ENCODE peak calls at places on chromosomes 1 and 21, in four cellular contexts. H is K562, G is HL-60, P is GM12878. U is an unnamed sample.

GRCh38 chr1:112263464-112263863 is 132.6 kb upstream of the CTTNBP2NL start:
- DNase-seq in H (no peak), P (no peak), G (no peak), U (no peak)

GRCh38 chr1:235336903-235337302 is 8.5 kb downstream of the GGPS1 start:
- DNase-seq in P (no peak), H (no peak), G (no peak), U (no peak)

GRCh38 chr1:25619101-25619890 is 2.7 kb downstream of the MAN1C1 start:
- DNase-seq in G (no peak), H (peak), P (no peak), U (no peak)

GRCh38 chr1:48493970-48494769 is 22.2 kb upstream of the SPATA6 start:
- DNase-seq in G (no peak), H (no peak), P (no peak), U (no peak)

GRCh38 chr1:96971849-96972602 is 250.4 kb downstream of the PTBP2 start:
- DNase-seq in G (no peak), P (no peak), H (no peak), U (no peak)

GRCh38 chr1:25971044-25971881 is 26.6 kb downstream of the PAFAH2 start:
- DNase-seq in G (peak), H (no peak), P (no peak), U (peak)

GRCh38 chr1:67850611-67851075 is 17.4 kb upstream of the GNG12 start:
- DNase-seq in P (no peak), G (no peak), H (no peak), U (no peak)

GRCh38 chr1:240768979-240769378 is 157.0 kb upstream of the GREM2 start:
- DNase-seq in H (no peak), P (no peak), G (no peak), U (no peak)

GRCh38 chr1:119396982-119397381 is 18.0 kb upstream of the HSD3B2 start:
- DNase-seq in P (no peak), H (no peak), G (no peak), U (no peak)

GRCh38 chr21:29114765-29115164 is 15.7 kb upstream of the MAP3K7CL start:
- DNase-seq in G (no peak), H (no peak), P (no peak), U (no peak)
- TF ChIP-seq SPI1 in G (no peak), H (no peak), P (no peak), U (no peak)

DNA sequence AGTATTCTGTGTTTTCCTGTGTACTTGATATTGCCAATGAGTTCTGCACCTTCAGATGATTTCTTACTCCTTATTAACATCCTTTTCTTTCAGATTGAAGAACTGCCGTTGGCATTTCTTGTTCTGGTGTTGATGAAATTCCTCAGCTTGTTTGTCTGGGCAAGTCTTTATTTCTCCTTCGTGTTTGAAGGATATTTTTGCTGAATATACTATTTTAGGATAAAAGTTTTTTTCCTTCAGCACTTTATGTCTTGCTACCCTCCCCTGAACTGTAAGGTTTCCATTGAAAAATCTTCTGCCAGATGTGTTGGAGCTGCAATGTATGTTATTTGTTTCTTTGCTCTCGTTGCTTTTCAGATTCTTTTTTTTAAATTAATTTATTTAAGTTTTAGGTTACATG is 265.9 kb downstream of the HHAT start:
- DNase-seq in P (no peak), H (no peak), G (no peak), U (no peak)
- TF ChIP-seq SPI1 in P (no peak), H (no peak), G (no peak), U (no peak)

DNA sequence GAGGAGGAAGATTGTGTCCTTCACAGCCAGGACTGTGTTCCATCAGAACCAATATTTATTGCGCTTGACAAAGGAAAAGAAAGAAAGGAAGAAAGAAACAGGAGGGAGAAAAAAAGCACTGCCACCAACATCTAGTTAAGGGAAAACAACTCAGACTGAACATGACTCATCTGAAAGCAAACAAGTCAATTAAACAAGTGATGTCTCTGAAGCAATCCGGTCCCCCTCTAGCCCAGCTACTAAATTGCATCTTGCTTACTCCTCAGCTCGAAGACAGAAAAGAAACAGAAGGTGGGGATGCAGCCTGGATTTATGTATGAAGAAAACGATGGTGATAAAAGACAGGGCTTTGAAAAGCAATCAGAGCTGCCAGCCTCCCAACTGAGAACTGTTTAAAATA is 188.2 kb downstream of the OMA1 start:
- DNase-seq in G (no peak), P (no peak), H (no peak), U (no peak)
- TF ChIP-seq SPI1 in G (no peak), P (no peak), H (no peak), U (no peak)

GRCh38 chr21:35376406-35377135 is 327.5 kb upstream of the RUNX1 start:
- DNase-seq in P (no peak), G (no peak), H (no peak), U (no peak)

GRCh38 chr21:35377505-35378090 is 328.5 kb upstream of the RUNX1 start:
- DNase-seq in P (no peak), H (no peak), G (no peak), U (no peak)

GRCh38 chr21:35372201-35372600 is 323.1 kb upstream of the RUNX1 start:
- DNase-seq in P (no peak), H (no peak), G (no peak), U (no peak)

GRCh38 chr21:35373998-35374397 is 324.9 kb upstream of the RUNX1 start:
- DNase-seq in G (no peak), P (no peak), H (no peak), U (no peak)

GRCh38 chr21:35375115-35375514 is 326.0 kb upstream of the RUNX1 start:
- DNase-seq in H (no peak), G (no peak), P (no peak), U (no peak)
- TF ChIP-seq SPI1 in H (no peak), G (no peak), P (no peak), U (no peak)

GRCh38 chr21:38795475-38795874 is 10.3 kb upstream of the ETS2 start:
- DNase-seq in G (no peak), P (no peak), H (no peak), U (no peak)

GRCh38 chr21:38794978-38795377 is 10.8 kb upstream of the ETS2 start:
- DNase-seq in P (no peak), H (no peak), G (no peak), U (no peak)

GRCh38 chr21:38793060-38793459 is 12.7 kb upstream of the ETS2 start:
- DNase-seq in P (no peak), H (no peak), G (no peak), U (no peak)

GRCh38 chr21:38796426-38796825 is 9.3 kb upstream of the ETS2 start:
- DNase-seq in P (no peak), H (peak), G (no peak), U (no peak)

DNA sequence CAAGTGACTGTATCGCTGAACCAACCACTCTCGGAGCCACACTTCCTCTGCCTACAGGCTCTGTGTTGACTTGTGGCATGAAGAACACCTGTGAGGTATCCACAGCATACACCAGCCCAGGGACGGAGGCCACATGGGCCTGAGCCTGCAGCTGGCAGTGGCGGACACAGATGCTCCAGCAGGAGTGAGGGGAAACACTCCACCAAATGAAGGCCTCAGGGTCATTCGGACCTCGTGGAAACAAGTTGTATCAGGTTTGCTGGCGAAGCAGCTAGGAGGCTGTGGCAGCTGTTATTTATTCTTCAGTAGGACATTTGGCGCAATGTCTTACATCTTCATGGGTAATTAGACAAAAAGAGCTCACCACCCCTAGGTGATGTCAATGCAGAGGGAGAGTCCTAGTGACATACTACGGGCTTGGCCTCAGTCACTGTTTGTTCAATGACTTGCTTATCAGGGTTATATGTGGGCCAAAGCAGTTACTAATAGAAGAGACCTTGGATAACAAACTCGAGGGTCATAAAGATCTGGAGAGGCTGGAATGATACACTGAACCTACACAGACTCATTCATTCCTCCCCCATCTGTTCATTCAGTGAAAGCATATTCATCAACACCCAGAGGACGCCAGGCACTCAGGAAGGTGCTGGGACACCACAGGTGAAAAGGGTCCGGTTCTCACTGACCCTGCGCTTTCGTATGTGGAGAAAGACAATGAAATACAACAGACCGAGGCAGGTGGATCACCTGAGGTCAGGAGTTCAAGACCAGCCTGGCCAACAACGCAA is 11.6 kb upstream of the ETS2 start:
- DNase-seq in G (no peak), P (no peak), H (no peak), U (no peak)
- TF ChIP-seq SPI1 in G (no peak), P (no peak), H (no peak), U (no peak)

GRCh38 chr1:21314797-21315396 is 24.6 kb upstream of the ECE1 start:
- DNase-seq in G (no peak), P (no peak), H (no peak), U (no peak)
- TF ChIP-seq SPI1 in G (no peak), P (no peak), H (no peak), U (no peak)

GRCh38 chr1:46983825-46984586 is 39.5 kb upstream of the CYP4X1 start:
- DNase-seq in G (no peak), P (no peak), H (no peak), U (no peak)
- TF ChIP-seq SPI1 in G (no peak), P (no peak), H (no peak), U (no peak)

GRCh38 chr1:21815724-21816311 is 3.8 kb downstream of the LDLRAD2 start:
- DNase-seq in P (no peak), G (peak), H (no peak), U (no peak)
- TF ChIP-seq SPI1 in P (no peak), G (peak), H (no peak), U (no peak)

GRCh38 chr1:62722796-62723195 is 34.6 kb upstream of the DOCK7 start:
- DNase-seq in H (no peak), P (peak), G (no peak), U (peak)
- TF ChIP-seq SPI1 in H (no peak), P (peak), G (peak), U (peak)

GRCh38 chr1:9631613-9632012 is 19.9 kb upstream of the PIK3CD start:
- DNase-seq in P (no peak), H (no peak), G (no peak), U (no peak)

GRCh38 chr1:9629445-9630201 is 21.9 kb upstream of the PIK3CD start:
- DNase-seq in G (peak), P (peak), H (no peak), U (no peak)

GRCh38 chr1:9626201-9626608 is 25.3 kb upstream of the PIK3CD start:
- DNase-seq in P (peak), H (no peak), G (peak), U (no peak)

GRCh38 chr1:9630331-9631081 is 21.0 kb upstream of the PIK3CD start:
- DNase-seq in G (peak), P (no peak), H (no peak), U (no peak)

DNA sequence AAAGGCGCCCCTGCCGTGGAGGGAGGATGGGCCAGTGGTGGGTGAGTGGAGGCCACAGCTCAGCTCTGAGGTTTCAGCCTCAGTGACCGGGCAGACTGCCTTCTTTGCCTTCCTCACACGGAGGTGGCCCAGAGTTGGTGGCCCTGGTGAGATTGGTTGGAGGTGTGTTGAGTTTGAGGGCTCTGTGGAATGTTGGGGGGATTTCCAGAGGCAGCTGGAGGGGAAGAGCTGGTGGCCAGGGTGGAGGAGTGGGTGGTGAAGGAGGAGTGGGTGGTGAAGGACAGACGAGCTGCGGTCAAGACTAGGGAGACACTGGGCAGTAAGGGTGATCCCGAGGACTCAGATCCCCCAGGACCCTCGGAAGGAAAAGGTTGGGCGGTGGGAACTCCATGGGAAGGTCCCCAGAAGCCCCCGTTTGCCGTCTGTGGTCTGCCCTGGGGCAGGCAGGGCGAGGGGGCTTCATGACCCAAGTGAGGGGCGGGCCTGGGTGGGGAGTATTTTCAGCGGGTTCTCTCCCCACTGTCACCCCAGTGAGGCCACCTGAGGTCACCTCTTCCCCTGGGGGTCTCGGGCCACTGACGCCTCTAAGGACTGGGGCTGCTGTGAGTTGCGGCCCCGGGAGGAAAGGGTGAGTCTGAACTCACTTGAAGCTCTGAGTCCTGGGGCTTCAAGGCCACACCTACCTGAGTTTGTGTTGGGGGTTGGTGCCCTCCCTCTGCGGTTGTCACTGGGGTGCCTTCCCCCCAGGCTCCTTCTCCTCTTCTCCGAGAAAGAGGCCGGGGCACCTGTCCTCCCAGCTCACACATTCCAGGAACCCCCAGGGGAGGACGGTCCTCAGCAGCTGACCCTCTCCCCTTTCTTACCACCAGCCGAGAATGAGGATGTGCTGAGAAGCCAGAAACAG is 22.7 kb upstream of the PIK3CD start:
- DNase-seq in H (no peak), P (peak), G (peak), U (no peak)
- TF ChIP-seq SPI1 in H (no peak), P (no peak), G (no peak), U (no peak)